ENCODE peak calls at places on chromosome 4, in ten cellular contexts. F is neural crest cell; K is pancreas; U is fibroblast of mammary gland; R is CD8-positive, alpha-beta T cell; G is HepG2; Q is AG09309; Y is body of pancreas; V is fibroblast of villous mesenchyme; C is AG09319. L is an unnamed sample.

GRCh38 chr4:83560523-83560922 is 24.6 kb downstream of the GPAT3 start:
- DNase-seq in R (no peak), F (no peak), Y (no peak), U (no peak), V (no peak), G (no peak), K (no peak), Q (no peak), C (no peak), L (no peak)

GRCh38 chr4:168486961-168487820 is 6.9 kb upstream of the DDX60L start:
- DNase-seq in Y (no peak), R (no peak), G (no peak), C (no peak), V (peak), F (no peak), U (peak), Q (no peak), K (no peak), L (no peak)

GRCh38 chr4:67087897-67088296 is 457.4 kb downstream of the CENPC start:
- DNase-seq in V (no peak), Q (no peak), C (no peak), U (peak), R (no peak), F (peak), Y (peak), G (peak), K (peak), L (no peak)

GRCh38 chr4:2243682-2244380 is 1.9 kb upstream of the HAUS3 start:
- DNase-seq in V (peak), G (peak), Y (peak), Q (no peak), K (peak), F (peak), R (no peak), C (no peak), U (peak), L (no peak)

GRCh38 chr4:3358660-3359059 is 65.8 kb downstream of the RGS12 start:
- DNase-seq in V (no peak), F (no peak), G (no peak), Y (no peak), K (no peak), C (no peak), Q (no peak), R (no peak), U (no peak), L (no peak)

GRCh38 chr4:27692098-27692679 is 831.5 kb downstream of the STIM2 start:
- DNase-seq in U (peak), R (no peak), Q (peak), C (peak), G (peak), Y (peak), K (no peak), V (peak), F (no peak), L (no peak)

GRCh38 chr4:85005865-85006377 is 39.4 kb upstream of the WDFY3 start:
- DNase-seq in V (peak), C (peak), R (no peak), U (peak), Y (no peak), F (no peak), Q (peak), G (no peak), K (no peak), L (no peak)

GRCh38 chr4:148649669-148650331 is 207.6 kb upstream of the NR3C2 start:
- DNase-seq in G (no peak), C (no peak), U (peak), R (no peak), V (no peak), Q (no peak), F (no peak), K (no peak), Y (no peak), L (no peak)

GRCh38 chr4:25925486-25926201 is 11.6 kb downstream of the SMIM20 start:
- DNase-seq in Y (peak), R (no peak), F (peak), Q (no peak), K (no peak), U (peak), C (no peak), G (peak), V (peak), L (no peak)

GRCh38 chr4:107210450-107211239 is 174.5 kb upstream of the DKK2 start:
- DNase-seq in V (peak), C (no peak), Y (no peak), Q (no peak), K (no peak), U (peak), R (no peak), F (no peak), G (no peak), L (no peak)

GRCh38 chr4:187387709-187388108 is 607.9 kb upstream of the ZFP42 start:
- DNase-seq in K (no peak), R (no peak), U (no peak), F (no peak), V (peak), C (no peak), Q (no peak), G (no peak), Y (no peak), L (no peak)

GRCh38 chr4:62901101-62901500 is 1508.1 kb downstream of the TECRL start:
- DNase-seq in F (no peak), R (no peak), Y (no peak), C (no peak), U (no peak), K (no peak), G (peak), Q (no peak), V (no peak), L (no peak)

GRCh38 chr4:181685911-181686310 is 557.3 kb upstream of the TENM3 start:
- DNase-seq in F (no peak), R (no peak), V (peak), Y (no peak), Q (peak), U (peak), C (no peak), G (no peak), K (no peak), L (no peak)

GRCh38 chr4:13088726-13089658 is 395.1 kb downstream of the RAB28 start:
- DNase-seq in U (peak), Q (no peak), G (no peak), Y (no peak), F (no peak), C (no peak), V (no peak), R (no peak), K (no peak), L (no peak)

GRCh38 chr4:75289843-75290616 is 224.2 kb downstream of the RCHY1 start:
- DNase-seq in Y (peak), Q (no peak), V (peak), R (no peak), K (no peak), C (no peak), G (peak), F (peak), U (peak), L (no peak)

GRCh38 chr4:10015140-10015753 is 6.0 kb downstream of the SLC2A9 start:
- DNase-seq in C (no peak), F (peak), R (no peak), Y (peak), K (no peak), V (peak), Q (no peak), U (peak), G (no peak), L (no peak)

GRCh38 chr4:123017636-123018390 is 95.4 kb upstream of the NUDT6 start:
- DNase-seq in Y (no peak), R (no peak), C (no peak), Q (peak), G (no peak), K (no peak), F (no peak), V (peak), U (peak), L (no peak)

GRCh38 chr4:98614081-98614480 is 44.3 kb downstream of the TSPAN5 start:
- DNase-seq in F (no peak), Y (no peak), U (no peak), G (no peak), V (no peak), C (no peak), Q (no peak), R (no peak), K (no peak), L (no peak)

GRCh38 chr4:149248191-149248590 is 567.5 kb downstream of the IQCM start:
- DNase-seq in K (no peak), F (no peak), Q (no peak), U (no peak), G (no peak), Y (no peak), V (no peak), R (no peak), C (no peak), L (no peak)

GRCh38 chr4:37244583-37245390 is at the start of gene NWD2:
- DNase-seq in U (no peak), Q (no peak), F (peak), C (no peak), R (no peak), G (no peak), Y (no peak), V (no peak), K (peak), L (no peak)

GRCh38 chr4:22416403-22416802 is 99.5 kb downstream of the ADGRA3 start:
- DNase-seq in R (no peak), G (no peak), K (no peak), V (peak), U (no peak), Q (no peak), F (no peak), C (no peak), Y (no peak), L (no peak)

GRCh38 chr4:121777625-121778024 is 12.7 kb upstream of the SMIM43 start:
- DNase-seq in U (no peak), F (no peak), G (no peak), V (no peak), C (no peak), R (no peak), Q (no peak), Y (no peak), K (no peak), L (no peak)

GRCh38 chr4:108619372-108620100 is 840 bp upstream of the RPL34 start:
- DNase-seq in K (no peak), V (no peak), Y (no peak), F (no peak), R (peak), Q (no peak), C (no peak), G (no peak), U (no peak), L (no peak)

GRCh38 chr4:41613362-41613761 is 75.4 kb downstream of the LIMCH1 start:
- DNase-seq in Q (no peak), U (no peak), V (no peak), Y (no peak), G (no peak), K (no peak), R (no peak), C (no peak), F (peak), L (no peak)

GRCh38 chr4:146521543-146522097 is at the start of gene SLC10A7:
- DNase-seq in F (peak), C (peak), V (peak), R (peak), G (peak), Q (no peak), U (peak), K (peak), Y (peak), L (peak)

GRCh38 chr4:91961504-91961903 is 342.3 kb upstream of the GRID2 start:
- DNase-seq in V (peak), F (no peak), K (no peak), C (no peak), G (no peak), R (no peak), Y (no peak), Q (no peak), U (peak), L (no peak)

GRCh38 chr4:180751009-180751408 is 1492.2 kb upstream of the TENM3 start:
- DNase-seq in F (no peak), Y (no peak), V (no peak), Q (no peak), R (no peak), C (no peak), U (peak), G (no peak), K (no peak), L (no peak)

GRCh38 chr4:23827971-23828680 is 61.7 kb downstream of the PPARGC1A start:
- DNase-seq in U (peak), G (no peak), F (no peak), C (no peak), Q (no peak), V (peak), K (no peak), R (no peak), Y (no peak), L (no peak)

GRCh38 chr4:108172780-108173598 is 4.3 kb upstream of the LEF1 start:
- DNase-seq in K (peak), U (peak), Y (peak), F (peak), R (peak), G (peak), C (no peak), V (peak), Q (no peak), L (peak)

GRCh38 chr4:139656614-139657486 is 8.8 kb upstream of the MGST2 start:
- DNase-seq in V (peak), G (peak), F (peak), C (no peak), U (peak), Q (peak), R (peak), Y (peak), K (peak), L (no peak)

GRCh38 chr4:105022811-105023667 is 123.6 kb upstream of the TET2 start:
- DNase-seq in K (no peak), Y (no peak), G (no peak), U (peak), Q (no peak), C (no peak), V (peak), F (no peak), R (no peak), L (no peak)

GRCh38 chr4:80294206-80294605 is 27.7 kb downstream of the FGF5 start:
- DNase-seq in C (peak), F (no peak), G (no peak), Y (no peak), U (no peak), K (no peak), R (no peak), Q (no peak), V (no peak), L (no peak)

GRCh38 chr4:80295841-80296240 is 29.4 kb downstream of the FGF5 start:
- DNase-seq in K (no peak), G (no peak), C (no peak), Y (no peak), U (peak), F (no peak), R (no peak), Q (no peak), V (no peak), L (no peak)

DNA sequence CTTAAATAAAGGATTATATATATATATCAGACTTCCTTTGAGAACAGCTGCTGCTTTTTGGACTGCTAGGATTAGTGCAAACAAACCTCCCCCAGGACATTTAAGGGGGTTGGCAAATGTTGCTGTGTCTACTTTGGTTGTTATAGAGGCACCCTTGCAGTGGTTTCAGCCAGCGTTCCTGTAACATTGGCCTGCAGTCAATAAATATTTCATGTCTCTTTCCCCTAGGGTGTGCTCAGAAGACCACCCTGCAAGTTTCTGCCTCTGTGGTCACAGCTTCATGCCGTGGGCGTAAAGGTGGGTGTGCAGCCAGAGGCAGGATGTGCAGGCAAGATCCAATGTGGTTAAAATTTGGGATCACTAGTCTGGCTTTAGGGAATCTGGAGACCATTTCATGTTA is 28.9 kb downstream of the FGF5 start:
- DNase-seq in C (no peak), F (no peak), Y (no peak), U (no peak), R (no peak), V (no peak), K (no peak), G (no peak), Q (no peak), L (no peak)
- TF ChIP-seq CTCF in C (no peak), F (no peak), Y (no peak), U (no peak), R (no peak), V (no peak), K (no peak), G (no peak), Q (no peak), L (no peak)

GRCh38 chr4:100061835-100062234 is 111.8 kb upstream of the H2AZ1 start:
- DNase-seq in C (no peak), Y (no peak), K (no peak), R (no peak), F (no peak), G (no peak), V (peak), Q (no peak), U (no peak), L (no peak)

GRCh38 chr4:100059467-100059866 is 109.4 kb upstream of the H2AZ1 start:
- DNase-seq in Y (no peak), Q (no peak), R (no peak), K (no peak), C (no peak), U (no peak), G (no peak), V (no peak), F (no peak), L (no peak)

GRCh38 chr4:100062921-100063320 is 112.8 kb upstream of the H2AZ1 start:
- DNase-seq in G (no peak), V (no peak), K (no peak), C (no peak), Y (no peak), R (no peak), F (no peak), U (no peak), Q (no peak), L (no peak)

GRCh38 chr4:100060765-100061416 is 110.8 kb upstream of the H2AZ1 start:
- DNase-seq in Y (no peak), R (no peak), C (no peak), U (no peak), G (no peak), K (no peak), V (no peak), F (no peak), Q (no peak), L (no peak)

DNA sequence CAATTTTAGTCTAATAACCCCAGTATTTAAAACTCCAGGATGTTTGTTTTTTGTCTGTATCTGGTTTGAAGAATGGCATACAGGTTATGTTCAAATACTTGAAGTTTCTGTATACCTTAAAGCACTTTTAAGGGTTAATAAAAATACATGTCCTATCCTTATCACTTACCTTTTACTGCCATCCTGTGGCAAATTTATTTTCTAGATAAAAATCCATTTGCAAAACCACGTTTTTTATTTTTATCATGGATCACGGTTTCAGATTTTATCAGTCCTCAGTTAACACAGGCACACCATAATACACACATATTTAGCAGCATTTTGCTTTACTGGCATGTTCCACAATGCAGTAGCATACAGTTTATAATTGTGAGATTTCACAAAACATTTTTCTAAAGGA is 113.3 kb upstream of the H2AZ1 start:
- DNase-seq in K (no peak), R (no peak), Y (no peak), G (no peak), C (no peak), V (no peak), U (peak), Q (no peak), F (no peak), L (no peak)
- TF ChIP-seq CTCF in K (no peak), R (no peak), Y (no peak), G (no peak), C (no peak), V (peak), U (no peak), Q (no peak), F (no peak), L (no peak)

GRCh38 chr4:7487998-7488671 is 53.4 kb upstream of the PSAPL1 start:
- DNase-seq in U (no peak), V (no peak), C (no peak), R (no peak), G (no peak), Y (no peak), F (no peak), K (no peak), Q (no peak), L (no peak)
- TF ChIP-seq CTCF in U (no peak), V (no peak), C (no peak), R (no peak), G (no peak), Y (no peak), F (no peak), K (no peak), Q (no peak), L (no peak)

GRCh38 chr4:127622923-127623754 is 9.6 kb upstream of the INTU start:
- DNase-seq in C (no peak), F (peak), K (peak), U (peak), Y (peak), G (peak), V (peak), Q (no peak), R (no peak), L (no peak)
- TF ChIP-seq CTCF in C (peak), F (peak), K (no peak), U (peak), Y (peak), G (peak), V (peak), Q (no peak), R (no peak), L (no peak)

DNA sequence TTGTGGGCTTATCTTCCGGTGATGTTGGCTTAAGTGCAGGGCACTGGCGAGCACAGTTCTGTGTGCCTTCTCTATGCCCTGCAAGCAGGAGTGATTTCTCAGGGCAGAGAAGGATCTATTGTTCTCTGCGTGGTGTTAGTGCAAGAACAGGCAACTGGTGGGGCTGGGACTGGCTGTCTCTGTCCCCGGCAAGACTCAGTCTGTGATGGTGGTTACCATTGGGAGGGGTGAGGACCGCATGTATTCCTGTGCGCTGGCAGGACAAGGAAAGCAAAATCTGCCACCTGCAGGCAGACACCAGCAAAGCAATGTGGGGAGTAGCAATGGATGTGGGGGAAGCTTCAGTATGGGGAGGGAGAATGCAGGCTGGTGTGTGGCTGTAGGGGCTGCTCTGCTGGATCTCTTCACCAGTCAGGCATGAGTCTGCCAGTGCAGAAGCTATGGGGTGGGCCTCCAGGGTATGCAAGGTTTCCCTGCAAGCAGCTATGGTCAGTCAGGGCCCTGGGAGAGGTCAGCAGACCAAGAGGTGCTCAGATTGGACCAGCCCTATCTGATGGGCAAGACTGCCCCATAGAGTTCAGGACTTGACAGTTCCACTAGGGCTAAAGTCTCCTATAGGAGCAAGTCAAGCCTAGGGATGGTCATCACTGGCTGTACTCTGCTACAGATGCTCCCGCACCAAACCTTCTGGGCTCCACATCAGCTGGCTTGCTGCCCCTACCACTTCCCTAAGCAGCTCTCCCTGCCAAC is 16.8 kb downstream of the PF4 start:
- DNase-seq in C (no peak), V (peak), K (no peak), Q (no peak), F (no peak), G (peak), U (peak), R (no peak), Y (peak), L (no peak)
- TF ChIP-seq CTCF in C (peak), V (peak), K (no peak), Q (peak), F (peak), G (peak), U (peak), R (no peak), Y (peak), L (no peak)